ENCODE peak calls at places on chromosomes 13 and 19, in seven cellular contexts. N is NCI-H460, L is fibroblast of the aortic adventitia, K is nephron progenitor cell, U is EL, R is heart right ventricle, Y is NCI-H1105. Q is an unnamed sample.

GRCh38 chr13:106986033-106986484 is 418.1 kb upstream of the ARGLU1 start:
- DNase-seq in N (no peak), L (no peak), K (no peak), U (peak), R (no peak), Y (no peak), Q (no peak)

GRCh38 chr13:21749410-21749809 is 78.5 kb downstream of the FGF9 start:
- DNase-seq in N (no peak), L (no peak), K (no peak), U (peak), R (no peak), Y (no peak), Q (no peak)

GRCh38 chr13:43877788-43878187 is 1.8 kb downstream of the CCDC122 start:
- DNase-seq in N (no peak), L (no peak), K (no peak), U (no peak), R (no peak), Y (no peak), Q (no peak)

GRCh38 chr19:58170860-58171259 is 12.0 kb upstream of the ZNF274 start:
- DNase-seq in N (peak), L (no peak), K (no peak), U (peak), R (no peak), Y (no peak), Q (peak)

GRCh38 chr13:45269204-45269603 is 68.4 kb upstream of the KCTD4 start:
- DNase-seq in N (no peak), L (peak), K (no peak), U (peak), R (no peak), Y (no peak), Q (peak)

GRCh38 chr13:46683879-46684278 is 113.1 kb downstream of the ESD start:
- DNase-seq in N (no peak), L (no peak), K (no peak), U (peak), R (no peak), Y (no peak), Q (no peak)

GRCh38 chr19:11964858-11965645 is at the start of gene ZNF763:
- DNase-seq in N (no peak), L (peak), K (peak), U (peak), R (peak), Y (peak), Q (peak)

GRCh38 chr19:28960986-28961705 is 251.8 kb downstream of the UQCRFS1 start:
- DNase-seq in N (no peak), L (peak), K (no peak), U (peak), R (no peak), Y (no peak), Q (peak)

GRCh38 chr19:36572593-36573019 is 486 bp downstream of the ZNF529 start:
- DNase-seq in N (no peak), L (no peak), K (no peak), U (no peak), R (no peak), Y (no peak), Q (no peak)

GRCh38 chr13:102651392-102651791 is 43.5 kb downstream of the METTL21C start:
- DNase-seq in N (no peak), L (peak), K (no peak), U (peak), R (no peak), Y (no peak), Q (peak)

GRCh38 chr19:31253816-31254551 is 95.3 kb downstream of the TSHZ3 start:
- DNase-seq in N (no peak), L (peak), K (no peak), U (no peak), R (no peak), Y (peak), Q (peak)

GRCh38 chr19:610801-611505 is 21.3 kb downstream of the HCN2 start:
- DNase-seq in N (no peak), L (no peak), K (peak), U (peak), R (peak), Y (no peak), Q (peak)

GRCh38 chr19:47719047-47719885 is 6.0 kb downstream of the EHD2 start:
- DNase-seq in N (no peak), L (peak), K (peak), U (peak), R (peak), Y (no peak), Q (peak)

GRCh38 chr19:14150041-14150769 is 13.8 kb upstream of the ASF1B start:
- DNase-seq in N (no peak), L (no peak), K (no peak), U (no peak), R (no peak), Y (no peak), Q (peak)

GRCh38 chr19:38898788-38899446 is 501 bp downstream of the SIRT2 start:
- DNase-seq in N (no peak), L (peak), K (peak), U (peak), R (no peak), Y (no peak), Q (peak)

GRCh38 chr13:46992383-46992952 is 95.6 kb upstream of the HTR2A start:
- DNase-seq in N (no peak), L (peak), K (no peak), U (peak), R (no peak), Y (no peak), Q (peak)

GRCh38 chr19:55088543-55089265 is 13.0 kb downstream of the EPS8L1 start:
- DNase-seq in N (peak), L (peak), K (peak), U (peak), R (peak), Y (peak), Q (peak)

GRCh38 chr19:30360378-30361106 is 11.6 kb upstream of the ZNF536 start:
- DNase-seq in N (no peak), L (no peak), K (no peak), U (no peak), R (no peak), Y (no peak), Q (peak)

GRCh38 chr13:45828253-45828968 is 23.1 kb downstream of the SIAH3 start:
- DNase-seq in N (no peak), L (no peak), K (no peak), U (no peak), R (no peak), Y (no peak), Q (no peak)

GRCh38 chr13:93628136-93628535 is 401.5 kb downstream of the GPC6 start:
- DNase-seq in N (no peak), L (no peak), K (no peak), U (no peak), R (no peak), Y (no peak), Q (no peak)

GRCh38 chr13:32811297-32811800 is 204.9 kb upstream of the KL start:
- DNase-seq in N (no peak), L (no peak), K (peak), U (peak), R (no peak), Y (no peak), Q (no peak)

GRCh38 chr13:111330211-111330610 is 9.8 kb downstream of the TEX29 start:
- DNase-seq in N (no peak), L (no peak), K (no peak), U (no peak), R (no peak), Y (no peak), Q (no peak)

GRCh38 chr19:39870171-39870971 is 24.2 kb upstream of the FBL start:
- DNase-seq in N (no peak), L (no peak), K (peak), U (no peak), R (no peak), Y (peak), Q (peak)

Q was measured in osteoblast.